ENCODE peak calls at places on chromosomes 6 and 20, in seven cellular contexts. X, D, Z, C, G, Q and I are unnamed samples.

GRCh38 chr6:125667326-125667725 is 82.1 kb upstream of the HEY2 start:
- DNase-seq in X (no peak), D (no peak), Z (no peak), C (no peak), G (no peak), Q (no peak), I (no peak)

GRCh38 chr20:5191829-5192569 is 65.2 kb downstream of the CDS2 start:
- DNase-seq in X (no peak), D (peak), Z (peak), C (no peak), G (no peak), Q (no peak), I (peak)

GRCh38 chr6:165098165-165098564 is 211.2 kb downstream of the C6orf118 start:
- DNase-seq in X (no peak), D (peak), Z (no peak), C (no peak), G (no peak), Q (peak), I (no peak)

GRCh38 chr20:45823949-45824835 is 2.9 kb downstream of the TNNC2 start:
- DNase-seq in X (no peak), D (peak), Z (no peak), C (peak), G (no peak), Q (no peak), I (peak)

GRCh38 chr6:90537027-90537426 is 49.8 kb downstream of the MAP3K7 start:
- DNase-seq in X (no peak), D (peak), Z (no peak), C (no peak), G (no peak), Q (no peak), I (no peak)

GRCh38 chr20:51014797-51015722 is 7.8 kb downstream of the KCNG1 start:
- DNase-seq in X (peak), D (peak), Z (peak), C (no peak), G (no peak), Q (peak), I (peak)

GRCh38 chr20:58913079-58913478 is 60.6 kb downstream of the GNAS start:
- DNase-seq in X (no peak), D (no peak), Z (no peak), C (no peak), G (no peak), Q (no peak), I (no peak)

GRCh38 chr6:84028350-84028749 is 5.2 kb upstream of the MRAP2 start:
- DNase-seq in X (no peak), D (no peak), Z (no peak), C (no peak), G (no peak), Q (no peak), I (no peak)

GRCh38 chr20:62921119-62921687 is 5.1 kb downstream of the DIDO1 start:
- DNase-seq in X (no peak), D (peak), Z (peak), C (no peak), G (peak), Q (no peak), I (peak)

GRCh38 chr20:45779011-45779915 is 12.4 kb downstream of the WFDC3 start:
- DNase-seq in X (peak), D (no peak), Z (no peak), C (peak), G (no peak), Q (no peak), I (no peak)

GRCh38 chr6:138989098-138989983 is 1.3 kb upstream of the REPS1 start:
- DNase-seq in X (no peak), D (no peak), Z (no peak), C (no peak), G (no peak), Q (no peak), I (no peak)

GRCh38 chr6:1285589-1286340 is 26.1 kb upstream of the FOXQ1 start:
- DNase-seq in X (no peak), D (peak), Z (no peak), C (no peak), G (no peak), Q (no peak), I (no peak)

GRCh38 chr6:87645080-87645479 is 55.1 kb downstream of the ORC3 start:
- DNase-seq in X (no peak), D (no peak), Z (no peak), C (no peak), G (no peak), Q (no peak), I (no peak)

GRCh38 chr20:35621560-35621946 is 5.9 kb downstream of the SPAG4 start:
- DNase-seq in X (no peak), D (no peak), Z (no peak), C (no peak), G (no peak), Q (no peak), I (no peak)

GRCh38 chr6:150741633-150742200 is 123.8 kb upstream of the MTHFD1L start:
- DNase-seq in X (no peak), D (peak), Z (no peak), C (no peak), G (no peak), Q (no peak), I (peak)

GRCh38 chr20:62045529-62046277 is 20.0 kb downstream of the TAF4 start:
- DNase-seq in X (no peak), D (no peak), Z (no peak), C (peak), G (no peak), Q (no peak), I (no peak)

GRCh38 chr6:139137716-139138115 is 2.8 kb downstream of the HECA start:
- DNase-seq in X (no peak), D (no peak), Z (no peak), C (no peak), G (no peak), Q (no peak), I (no peak)

GRCh38 chr6:99612551-99613397 is 6.1 kb downstream of the PRDM13 start:
- DNase-seq in X (no peak), D (no peak), Z (no peak), C (no peak), G (no peak), Q (no peak), I (peak)

GRCh38 chr6:116078945-116079344 is 18.3 kb upstream of the FRK start:
- DNase-seq in X (no peak), D (no peak), Z (no peak), C (no peak), G (no peak), Q (no peak), I (no peak)

GRCh38 chr6:130593200-130593599 is 227.4 kb downstream of the TMEM200A start:
- DNase-seq in X (no peak), D (no peak), Z (no peak), C (no peak), G (no peak), Q (no peak), I (no peak)

GRCh38 chr6:110587328-110587727 is 110.9 kb upstream of the SLC22A16 start:
- DNase-seq in X (no peak), D (no peak), Z (no peak), C (no peak), G (no peak), Q (no peak), I (no peak)

GRCh38 chr6:39493717-39494116 is 171.2 kb upstream of the KCNK16 start:
- DNase-seq in X (no peak), D (no peak), Z (no peak), C (no peak), G (no peak), Q (no peak), I (no peak)

GRCh38 chr20:16493486-16493885 is 79.8 kb downstream of the KIF16B start:
- DNase-seq in X (no peak), D (no peak), Z (no peak), C (no peak), G (no peak), Q (no peak), I (no peak)

DNA sequence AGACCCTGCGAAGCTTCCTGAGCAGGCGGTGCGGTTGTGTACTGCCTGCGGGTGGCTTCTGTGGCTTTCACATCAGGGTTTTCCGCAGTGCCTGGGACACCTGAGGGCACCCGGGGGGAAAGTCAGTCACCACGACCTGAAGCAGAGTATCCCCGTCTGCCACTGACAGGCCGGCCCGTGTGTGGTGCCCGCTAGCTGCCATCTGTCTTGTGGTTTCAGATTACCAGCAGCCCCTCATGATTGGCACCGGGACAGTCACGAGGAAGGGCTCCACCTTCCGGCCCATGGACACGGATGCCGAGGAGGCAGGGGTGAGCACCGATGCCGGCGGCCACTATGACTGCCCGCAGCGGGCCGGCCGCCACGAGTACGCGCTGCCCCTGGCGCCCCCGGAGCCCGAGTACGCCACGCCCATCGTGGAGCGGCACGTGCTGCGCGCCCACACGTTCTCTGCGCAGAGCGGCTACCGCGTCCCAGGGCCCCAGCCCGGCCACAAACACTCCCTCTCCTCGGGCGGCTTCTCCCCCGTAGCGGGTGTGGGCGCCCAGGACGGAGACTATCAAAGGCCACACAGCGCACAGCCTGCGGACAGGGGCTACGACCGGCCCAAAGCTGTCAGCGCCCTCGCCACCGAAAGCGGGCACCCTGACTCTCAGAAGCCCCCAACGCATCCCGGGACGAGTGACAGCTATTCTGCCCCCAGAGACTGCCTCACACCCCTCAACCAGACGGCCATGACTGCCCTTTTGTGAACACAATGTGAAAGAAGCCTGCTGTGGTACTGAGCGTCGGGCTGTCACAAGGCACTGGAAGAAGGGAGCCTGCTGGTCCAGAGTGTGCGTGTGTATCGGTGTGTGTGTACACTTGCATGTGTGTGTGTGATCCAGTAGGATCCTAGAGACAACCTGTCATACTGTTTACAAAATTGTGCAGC is 54.4 kb downstream of the GOPC start:
- DNase-seq in X (peak), D (no peak), Z (no peak), C (peak), G (peak), Q (no peak), I (peak)
- H3K4me3 ChIP-seq in X (peak), D (no peak), Z (no peak), C (peak), G (no peak), Q (no peak), I (peak)

DNA sequence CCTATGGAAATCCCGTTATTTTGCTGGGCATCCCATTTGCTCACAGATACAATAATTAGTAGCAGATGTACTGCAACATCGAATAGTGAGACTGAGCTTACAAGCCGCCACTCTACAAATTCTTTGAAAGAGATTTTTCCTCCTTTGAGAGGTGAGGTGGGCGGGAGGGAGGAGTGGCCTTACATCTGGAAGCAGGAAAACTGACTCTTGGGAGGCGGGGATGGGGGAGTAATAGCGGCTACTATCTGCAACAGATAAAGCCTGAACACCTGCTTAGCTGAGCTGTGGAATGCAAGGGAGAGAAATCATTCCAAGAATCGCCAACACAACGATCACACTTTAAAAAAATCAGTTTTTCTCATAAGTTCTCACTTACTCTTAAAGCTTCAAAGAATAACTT is 10.1 kb downstream of the GRIK2 start:
- DNase-seq in X (no peak), D (no peak), Z (no peak), C (no peak), G (no peak), Q (no peak), I (no peak)
- H3K4me3 ChIP-seq in X (no peak), D (no peak), Z (no peak), C (no peak), G (no peak), Q (no peak), I (no peak)

GRCh38 chr6:53331678-53332077 is 17.1 kb downstream of the ELOVL5 start:
- DNase-seq in X (no peak), D (no peak), Z (no peak), C (no peak), G (no peak), Q (no peak), I (no peak)

GRCh38 chr6:53338304-53338703 is 10.4 kb downstream of the ELOVL5 start:
- DNase-seq in X (no peak), D (no peak), Z (no peak), C (no peak), G (no peak), Q (no peak), I (no peak)

GRCh38 chr6:53336070-53336469 is 12.7 kb downstream of the ELOVL5 start:
- DNase-seq in X (no peak), D (no peak), Z (no peak), C (no peak), G (no peak), Q (no peak), I (no peak)

GRCh38 chr6:53333439-53334408 is 15.0 kb downstream of the ELOVL5 start:
- DNase-seq in X (no peak), D (no peak), Z (no peak), C (no peak), G (no peak), Q (no peak), I (no peak)

GRCh38 chr6:53335224-53335994 is 13.3 kb downstream of the ELOVL5 start:
- DNase-seq in X (no peak), D (no peak), Z (no peak), C (no peak), G (no peak), Q (no peak), I (no peak)
- H3K4me3 ChIP-seq in X (no peak), D (no peak), Z (no peak), C (peak), G (no peak), Q (no peak), I (no peak)

GRCh38 chr6:157885876-157886275 is 62.8 kb downstream of the SNX9 start:
- DNase-seq in X (no peak), D (no peak), Z (no peak), C (no peak), G (no peak), Q (no peak), I (no peak)
- H3K4me3 ChIP-seq in X (no peak), D (no peak), Z (no peak), C (no peak), G (no peak), Q (no peak), I (no peak)

GRCh38 chr20:57619053-57619831 is 984 bp downstream of the ZBP1 start:
- DNase-seq in X (peak), D (peak), Z (no peak), C (peak), G (peak), Q (no peak), I (no peak)

GRCh38 chr20:57618091-57618765 is 2.0 kb downstream of the ZBP1 start:
- DNase-seq in X (peak), D (no peak), Z (no peak), C (no peak), G (no peak), Q (no peak), I (no peak)

GRCh38 chr20:57620274-57620990 is at the start of gene ZBP1:
- DNase-seq in X (peak), D (no peak), Z (no peak), C (no peak), G (no peak), Q (no peak), I (no peak)

GRCh38 chr20:57617079-57617795 is 3.0 kb downstream of the ZBP1 start:
- DNase-seq in X (peak), D (no peak), Z (no peak), C (no peak), G (no peak), Q (no peak), I (no peak)

GRCh38 chr20:57618766-57619052 is 1.5 kb downstream of the ZBP1 start:
- DNase-seq in X (no peak), D (no peak), Z (no peak), C (no peak), G (no peak), Q (no peak), I (no peak)
- H3K4me3 ChIP-seq in X (no peak), D (no peak), Z (no peak), C (no peak), G (no peak), Q (no peak), I (no peak)

DNA sequence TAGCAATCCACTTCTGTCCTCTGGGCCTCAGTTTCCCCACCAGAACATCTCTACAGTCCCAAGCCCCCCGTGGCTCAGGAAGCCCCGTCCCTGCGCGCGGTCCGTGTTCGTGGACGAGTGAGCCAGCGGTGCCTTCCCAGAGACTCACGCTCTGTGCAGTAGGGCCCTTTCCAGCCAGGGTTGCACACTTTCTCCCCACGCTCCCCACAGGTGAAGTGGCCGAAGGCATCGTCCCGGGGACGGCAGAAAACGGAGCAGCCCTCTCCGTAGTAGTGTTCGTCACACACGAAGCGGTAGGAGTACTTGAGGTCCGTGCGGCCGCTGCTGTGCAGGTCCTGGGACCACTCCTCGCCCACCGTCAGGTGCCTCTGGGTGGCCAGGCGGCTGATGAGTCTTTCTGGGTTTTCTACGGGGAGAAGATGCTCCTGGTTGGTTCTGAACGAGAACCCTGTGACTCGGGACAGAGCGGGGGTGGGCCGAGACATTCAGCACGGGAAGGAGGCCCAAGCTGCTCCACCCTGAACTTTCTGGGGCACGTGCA is 2.7 kb downstream of the DLL1 start:
- DNase-seq in X (no peak), D (no peak), Z (no peak), C (no peak), G (peak), Q (no peak), I (no peak)
- H3K4me3 ChIP-seq in X (peak), D (no peak), Z (peak), C (peak), G (peak), Q (no peak), I (no peak)

GRCh38 chr20:54214566-54214965 is 6.7 kb downstream of the PFDN4 start:
- DNase-seq in X (no peak), D (no peak), Z (no peak), C (no peak), G (no peak), Q (no peak), I (no peak)
- H3K4me3 ChIP-seq in X (no peak), D (no peak), Z (no peak), C (no peak), G (no peak), Q (no peak), I (no peak)

GRCh38 chr6:169451065-169451840 is 197.6 kb upstream of the THBS2 start:
- DNase-seq in X (no peak), D (no peak), Z (no peak), C (no peak), G (no peak), Q (no peak), I (no peak)
- H3K4me3 ChIP-seq in X (peak), D (no peak), Z (no peak), C (peak), G (no peak), Q (no peak), I (no peak)

DNA sequence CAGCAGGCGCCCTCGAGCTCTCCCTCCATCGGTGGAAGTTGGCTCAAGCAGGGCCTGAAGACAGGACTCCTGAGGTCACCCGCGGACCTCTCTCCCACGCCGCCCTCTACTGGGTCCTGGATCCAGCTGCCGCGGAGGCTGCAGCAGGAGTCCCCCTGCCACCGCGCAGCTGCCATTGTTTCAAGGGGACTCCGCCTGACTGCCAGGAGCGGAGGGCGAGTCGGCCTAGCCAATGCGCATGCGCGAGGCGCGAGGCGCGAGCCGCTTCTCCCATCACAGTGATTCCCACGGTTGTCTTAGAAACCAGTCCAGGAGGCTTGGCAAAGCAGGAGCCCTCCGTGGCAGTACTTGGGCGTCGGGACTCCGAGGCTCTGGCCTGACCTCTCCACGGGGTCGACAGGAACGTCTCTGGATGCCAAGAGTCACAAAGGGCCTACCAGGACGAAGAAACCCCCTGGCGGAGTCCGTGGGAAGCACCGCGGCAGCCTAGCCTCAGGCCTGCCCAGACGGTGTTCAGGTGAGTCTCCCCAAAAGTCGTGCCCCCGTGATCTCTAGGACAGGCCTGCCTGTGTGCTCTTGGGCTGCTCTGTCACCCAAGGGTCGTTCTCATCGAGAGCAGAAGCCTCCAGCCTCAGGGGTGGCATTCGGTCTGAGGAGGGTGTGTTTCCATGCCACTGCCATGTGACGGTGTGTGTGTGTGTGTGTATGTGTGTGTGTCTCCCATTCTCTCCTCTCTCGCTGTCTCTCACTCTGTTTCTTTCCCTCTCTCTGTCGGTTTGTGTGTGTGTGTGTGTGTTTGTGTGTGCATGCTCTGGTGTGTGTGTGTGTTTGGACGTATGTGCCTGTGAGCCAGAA is 290.6 kb upstream of the ZNF337 start:
- DNase-seq in X (no peak), D (peak), Z (no peak), C (peak), G (no peak), Q (no peak), I (no peak)
- H3K4me3 ChIP-seq in X (peak), D (no peak), Z (no peak), C (peak), G (peak), Q (peak), I (no peak)